ENCODE peak calls at places on chromosome 3, in nine cellular contexts. E is OCI-LY7, H is M059J, Z is activated gamma-delta T cell treated with Interleukin-2 at 50 U/mL for 16 hours, X is spleen, J is cardiac fibroblast, D is dorsolateral prefrontal cortex, S is activated T-cell treated with anti-CD3 and anti-CD28 coated beads for 48 hours, M is chondrocyte. V is an unnamed sample.

GRCh38 chr3:194718069-194718468 is 32.4 kb downstream of the FAM43A start:
- DNase-seq in E (no peak), H (no peak), Z (no peak), X (no peak), J (no peak), D (no peak), S (no peak), M (no peak), V (no peak)

GRCh38 chr3:89098964-89099585 is 8.3 kb upstream of the EPHA3 start:
- DNase-seq in E (peak; percentile 67), H (peak; percentile 18), Z (no peak), X (no peak), J (peak; percentile 78), D (no peak), S (no peak), M (no peak), V (peak; percentile 82)

GRCh38 chr3:58391156-58391865 is 42.3 kb downstream of the PDHB start:
- DNase-seq in E (no peak), H (no peak), Z (no peak), X (no peak), J (peak; percentile 59), D (no peak), S (no peak), M (no peak), V (no peak)

GRCh38 chr3:69086133-69086722 is 1.5 kb downstream of the ARL6IP5 start:
- DNase-seq in E (peak; percentile 26), H (peak; percentile 87), Z (peak; percentile 61), X (peak; percentile 86), J (peak; percentile 97), D (peak; percentile 93), S (peak; percentile 76), M (peak; percentile 95), V (peak; percentile 86)

GRCh38 chr3:82259994-82260393 is 498.5 kb upstream of the GBE1 start:
- DNase-seq in E (no peak), H (no peak), Z (no peak), X (no peak), J (peak; percentile 0), D (no peak), S (no peak), M (no peak), V (no peak)

GRCh38 chr3:178665747-178666146 is 129.5 kb downstream of the KCNMB2 start:
- DNase-seq in E (no peak), H (no peak), Z (no peak), X (no peak), J (no peak), D (no peak), S (no peak), M (no peak), V (peak; percentile 11)

GRCh38 chr3:14806641-14807263 is 12.0 kb upstream of the FGD5 start:
- DNase-seq in E (no peak), H (peak; percentile 55), Z (no peak), X (peak; percentile 66), J (peak; percentile 22), D (no peak), S (no peak), M (no peak), V (no peak)

GRCh38 chr3:175111036-175111435 is 251.9 kb downstream of the NAALADL2 start:
- DNase-seq in E (no peak), H (peak; percentile 71), Z (no peak), X (no peak), J (peak; percentile 64), D (no peak), S (no peak), M (no peak), V (no peak)

V was measured in SK-MEL-5.